ENCODE peak calls at places on chromosomes 16 and 17, in ten cellular contexts. One of them, this sample, is unnamed.

GRCh38 chr16:27819881-27820610 is 243.5 kb downstream of the GSG1L start:
- DNase-seq in suprapubic skin: peak
- DNase-seq in A549: no peak
- DNase-seq in fibroblast of the aortic adventitia: no peak
- DNase-seq in GM20000: no peak
- DNase-seq in cardiac fibroblast: no peak
- DNase-seq in Calu3: no peak
- DNase-seq in body of pancreas: no peak
- DNase-seq in astrocyte of the spinal cord: no peak
- DNase-seq in fibroblast of lung: no peak
- DNase-seq in this sample: no peak

GRCh38 chr17:2943971-2944370 is 119.4 kb downstream of the OR1D5 start:
- DNase-seq in A549: no peak
- DNase-seq in fibroblast of the aortic adventitia: no peak
- DNase-seq in cardiac fibroblast: peak
- DNase-seq in GM20000: no peak
- DNase-seq in body of pancreas: no peak
- DNase-seq in fibroblast of lung: no peak
- DNase-seq in suprapubic skin: no peak
- DNase-seq in astrocyte of the spinal cord: no peak
- DNase-seq in Calu3: no peak
- DNase-seq in this sample: no peak

GRCh38 chr16:28298511-28298878 is 6.2 kb downstream of the SBK1 start:
- DNase-seq in astrocyte of the spinal cord: no peak
- DNase-seq in fibroblast of lung: no peak
- DNase-seq in A549: no peak
- DNase-seq in Calu3: no peak
- DNase-seq in GM20000: no peak
- DNase-seq in suprapubic skin: no peak
- DNase-seq in body of pancreas: no peak
- DNase-seq in cardiac fibroblast: no peak
- DNase-seq in fibroblast of the aortic adventitia: no peak
- DNase-seq in this sample: no peak

GRCh38 chr17:46958192-46958591 is 20.9 kb downstream of the RPRML start:
- DNase-seq in fibroblast of the aortic adventitia: no peak
- DNase-seq in suprapubic skin: no peak
- DNase-seq in cardiac fibroblast: peak
- DNase-seq in fibroblast of lung: no peak
- DNase-seq in astrocyte of the spinal cord: no peak
- DNase-seq in body of pancreas: no peak
- DNase-seq in Calu3: no peak
- DNase-seq in GM20000: no peak
- DNase-seq in A549: no peak
- DNase-seq in this sample: no peak

GRCh38 chr16:79965718-79966117 is 365.2 kb upstream of the MAF start:
- DNase-seq in suprapubic skin: no peak
- DNase-seq in A549: no peak
- DNase-seq in cardiac fibroblast: no peak
- DNase-seq in Calu3: no peak
- DNase-seq in body of pancreas: no peak
- DNase-seq in astrocyte of the spinal cord: no peak
- DNase-seq in GM20000: no peak
- DNase-seq in fibroblast of lung: no peak
- DNase-seq in fibroblast of the aortic adventitia: no peak
- DNase-seq in this sample: no peak

GRCh38 chr16:35431829-35432663 is 1972.6 kb downstream of the TP53TG3F start:
- DNase-seq in GM20000: no peak
- DNase-seq in fibroblast of lung: no peak
- DNase-seq in Calu3: peak
- DNase-seq in astrocyte of the spinal cord: no peak
- DNase-seq in A549: no peak
- DNase-seq in suprapubic skin: no peak
- DNase-seq in body of pancreas: peak
- DNase-seq in fibroblast of the aortic adventitia: no peak
- DNase-seq in cardiac fibroblast: no peak
- DNase-seq in this sample: no peak

GRCh38 chr16:28609631-28610594 is at the start of gene SULT1A1:
- DNase-seq in Calu3: peak
- DNase-seq in fibroblast of the aortic adventitia: peak
- DNase-seq in cardiac fibroblast: peak
- DNase-seq in body of pancreas: peak
- DNase-seq in suprapubic skin: no peak
- DNase-seq in GM20000: no peak
- DNase-seq in A549: no peak
- DNase-seq in astrocyte of the spinal cord: no peak
- DNase-seq in fibroblast of lung: no peak
- DNase-seq in this sample: no peak

GRCh38 chr17:56325561-56325960 is 172.3 kb downstream of the ANKFN1 start:
- DNase-seq in fibroblast of the aortic adventitia: no peak
- DNase-seq in A549: no peak
- DNase-seq in astrocyte of the spinal cord: no peak
- DNase-seq in suprapubic skin: no peak
- DNase-seq in Calu3: no peak
- DNase-seq in fibroblast of lung: no peak
- DNase-seq in cardiac fibroblast: no peak
- DNase-seq in body of pancreas: no peak
- DNase-seq in GM20000: no peak
- DNase-seq in this sample: no peak

GRCh38 chr16:4026854-4027253 is 89.4 kb downstream of the ADCY9 start:
- DNase-seq in Calu3: no peak
- DNase-seq in GM20000: no peak
- DNase-seq in cardiac fibroblast: no peak
- DNase-seq in A549: no peak
- DNase-seq in suprapubic skin: no peak
- DNase-seq in body of pancreas: no peak
- DNase-seq in fibroblast of the aortic adventitia: no peak
- DNase-seq in astrocyte of the spinal cord: no peak
- DNase-seq in fibroblast of lung: no peak
- DNase-seq in this sample: no peak

GRCh38 chr16:30356401-30357084 is 1.4 kb upstream of the CD2BP2 start:
- DNase-seq in Calu3: no peak
- DNase-seq in A549: no peak
- DNase-seq in GM20000: no peak
- DNase-seq in astrocyte of the spinal cord: no peak
- DNase-seq in body of pancreas: no peak
- DNase-seq in fibroblast of lung: no peak
- DNase-seq in cardiac fibroblast: no peak
- DNase-seq in fibroblast of the aortic adventitia: no peak
- DNase-seq in suprapubic skin: no peak
- DNase-seq in this sample: no peak

GRCh38 chr17:17403899-17404576 is 72.8 kb upstream of the MED9 start:
- DNase-seq in fibroblast of lung: no peak
- DNase-seq in cardiac fibroblast: no peak
- DNase-seq in A549: no peak
- DNase-seq in astrocyte of the spinal cord: no peak
- DNase-seq in fibroblast of the aortic adventitia: no peak
- DNase-seq in Calu3: no peak
- DNase-seq in GM20000: no peak
- DNase-seq in body of pancreas: peak
- DNase-seq in suprapubic skin: no peak
- DNase-seq in this sample: no peak

GRCh38 chr17:56737741-56738161 is 96.0 kb downstream of the C17orf67 start:
- DNase-seq in GM20000: no peak
- DNase-seq in fibroblast of the aortic adventitia: no peak
- DNase-seq in astrocyte of the spinal cord: peak
- DNase-seq in suprapubic skin: no peak
- DNase-seq in A549: no peak
- DNase-seq in fibroblast of lung: peak
- DNase-seq in body of pancreas: no peak
- DNase-seq in cardiac fibroblast: peak
- DNase-seq in Calu3: no peak
- DNase-seq in this sample: no peak

GRCh38 chr17:27489045-27489715 is 32.9 kb downstream of the KSR1 start:
- DNase-seq in GM20000: no peak
- DNase-seq in Calu3: peak
- DNase-seq in body of pancreas: no peak
- DNase-seq in suprapubic skin: peak
- DNase-seq in astrocyte of the spinal cord: peak
- DNase-seq in fibroblast of the aortic adventitia: peak
- DNase-seq in cardiac fibroblast: peak
- DNase-seq in fibroblast of lung: peak
- DNase-seq in A549: peak
- DNase-seq in this sample: no peak

GRCh38 chr16:81544261-81544660 is 99.7 kb downstream of the CMIP start:
- DNase-seq in fibroblast of lung: no peak
- DNase-seq in cardiac fibroblast: no peak
- DNase-seq in astrocyte of the spinal cord: no peak
- DNase-seq in suprapubic skin: no peak
- DNase-seq in A549: no peak
- DNase-seq in fibroblast of the aortic adventitia: no peak
- DNase-seq in GM20000: no peak
- DNase-seq in Calu3: no peak
- DNase-seq in body of pancreas: no peak
- DNase-seq in this sample: no peak

GRCh38 chr17:38358586-38359513 is 7.2 kb downstream of the SOCS7 start:
- DNase-seq in fibroblast of the aortic adventitia: no peak
- DNase-seq in suprapubic skin: no peak
- DNase-seq in astrocyte of the spinal cord: no peak
- DNase-seq in A549: no peak
- DNase-seq in body of pancreas: no peak
- DNase-seq in Calu3: no peak
- DNase-seq in fibroblast of lung: no peak
- DNase-seq in cardiac fibroblast: no peak
- DNase-seq in GM20000: no peak
- DNase-seq in this sample: no peak

GRCh38 chr17:79142375-79142774 is 67.8 kb downstream of the ENGASE start:
- DNase-seq in fibroblast of the aortic adventitia: no peak
- DNase-seq in Calu3: no peak
- DNase-seq in suprapubic skin: no peak
- DNase-seq in cardiac fibroblast: no peak
- DNase-seq in fibroblast of lung: no peak
- DNase-seq in GM20000: no peak
- DNase-seq in body of pancreas: no peak
- DNase-seq in A549: no peak
- DNase-seq in astrocyte of the spinal cord: no peak
- DNase-seq in this sample: no peak

GRCh38 chr17:16215002-16215272 is 397 bp downstream of the NCOR1 start:
- DNase-seq in A549: peak
- DNase-seq in suprapubic skin: peak
- DNase-seq in body of pancreas: peak
- DNase-seq in GM20000: no peak
- DNase-seq in cardiac fibroblast: peak
- DNase-seq in fibroblast of the aortic adventitia: peak
- DNase-seq in fibroblast of lung: no peak
- DNase-seq in Calu3: peak
- DNase-seq in astrocyte of the spinal cord: peak
- DNase-seq in this sample: peak

GRCh38 chr16:2858245-2859025 is 465 bp upstream of the PRSS22 start:
- DNase-seq in cardiac fibroblast: no peak
- DNase-seq in GM20000: no peak
- DNase-seq in fibroblast of lung: no peak
- DNase-seq in astrocyte of the spinal cord: no peak
- DNase-seq in fibroblast of the aortic adventitia: no peak
- DNase-seq in suprapubic skin: no peak
- DNase-seq in body of pancreas: peak
- DNase-seq in A549: no peak
- DNase-seq in Calu3: peak
- DNase-seq in this sample: no peak
- TF ChIP-seq CTCF in cardiac fibroblast: no peak
- TF ChIP-seq CTCF in GM20000: no peak
- TF ChIP-seq CTCF in fibroblast of lung: no peak
- TF ChIP-seq CTCF in astrocyte of the spinal cord: no peak
- TF ChIP-seq CTCF in fibroblast of the aortic adventitia: no peak
- TF ChIP-seq CTCF in suprapubic skin: no peak
- TF ChIP-seq CTCF in body of pancreas: peak
- TF ChIP-seq CTCF in A549: no peak
- TF ChIP-seq CTCF in Calu3: peak
- TF ChIP-seq CTCF in this sample: no peak

DNA sequence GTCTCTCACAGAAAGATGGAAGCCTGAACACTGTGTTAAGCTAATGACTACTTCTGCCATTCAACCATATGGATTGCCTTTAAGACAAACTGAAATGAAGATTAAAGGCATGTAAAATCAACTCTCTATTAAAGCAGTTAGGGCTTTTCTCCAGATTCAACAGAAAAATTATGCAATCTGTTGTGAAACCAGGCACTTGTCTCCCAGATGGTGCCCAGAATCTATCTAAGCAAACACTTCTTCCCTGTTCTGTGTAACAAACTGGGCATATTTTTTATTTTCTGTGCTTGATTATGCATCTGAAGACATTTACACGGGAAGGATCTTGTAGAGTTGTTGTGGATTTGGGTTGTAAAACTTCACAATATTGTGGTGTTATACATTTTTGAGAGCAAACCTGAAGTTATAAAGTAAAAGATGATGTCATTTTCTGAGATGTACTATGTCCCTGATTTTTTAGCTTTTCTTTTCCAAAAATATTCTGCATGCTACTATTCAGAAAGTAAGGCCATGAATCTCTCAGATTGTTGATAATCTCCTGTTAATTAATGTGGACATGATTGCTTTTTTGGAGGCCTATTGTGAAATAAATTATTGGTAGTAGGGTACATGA is 1550.3 kb downstream of the CDH8 start:
- DNase-seq in cardiac fibroblast: no peak
- DNase-seq in body of pancreas: no peak
- DNase-seq in astrocyte of the spinal cord: no peak
- DNase-seq in A549: no peak
- DNase-seq in Calu3: no peak
- DNase-seq in GM20000: no peak
- DNase-seq in suprapubic skin: no peak
- DNase-seq in fibroblast of lung: no peak
- DNase-seq in fibroblast of the aortic adventitia: no peak
- DNase-seq in this sample: no peak
- TF ChIP-seq CTCF in cardiac fibroblast: no peak
- TF ChIP-seq CTCF in body of pancreas: no peak
- TF ChIP-seq CTCF in astrocyte of the spinal cord: no peak
- TF ChIP-seq CTCF in A549: no peak
- TF ChIP-seq CTCF in Calu3: no peak
- TF ChIP-seq CTCF in GM20000: no peak
- TF ChIP-seq CTCF in suprapubic skin: no peak
- TF ChIP-seq CTCF in fibroblast of lung: no peak
- TF ChIP-seq CTCF in fibroblast of the aortic adventitia: no peak
- TF ChIP-seq CTCF in this sample: no peak

DNA sequence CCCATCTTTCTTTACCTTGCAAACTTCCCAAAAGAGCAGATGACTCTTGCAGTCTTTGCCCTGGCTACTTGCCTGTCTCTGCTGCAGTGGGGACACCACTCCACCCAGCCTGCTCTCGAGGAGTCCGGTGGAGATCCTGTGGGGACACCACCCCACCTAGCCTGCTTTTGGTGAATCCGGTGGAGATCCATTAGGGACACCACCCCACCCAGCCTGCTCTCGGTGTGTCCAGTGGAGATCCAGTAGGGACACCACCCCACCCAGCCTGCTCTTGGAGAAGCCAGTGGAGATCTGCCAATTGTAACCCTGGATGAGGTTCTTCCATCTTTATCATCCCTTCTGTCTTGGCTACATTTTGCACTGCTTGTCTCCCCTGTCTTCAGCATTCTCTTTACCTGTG is 54.2 kb downstream of the C16orf78 start:
- DNase-seq in A549: no peak
- DNase-seq in fibroblast of lung: no peak
- DNase-seq in astrocyte of the spinal cord: no peak
- DNase-seq in cardiac fibroblast: no peak
- DNase-seq in fibroblast of the aortic adventitia: no peak
- DNase-seq in body of pancreas: no peak
- DNase-seq in suprapubic skin: no peak
- DNase-seq in GM20000: no peak
- DNase-seq in Calu3: no peak
- DNase-seq in this sample: no peak
- TF ChIP-seq CTCF in A549: no peak
- TF ChIP-seq CTCF in fibroblast of lung: no peak
- TF ChIP-seq CTCF in astrocyte of the spinal cord: no peak
- TF ChIP-seq CTCF in cardiac fibroblast: no peak
- TF ChIP-seq CTCF in fibroblast of the aortic adventitia: no peak
- TF ChIP-seq CTCF in body of pancreas: no peak
- TF ChIP-seq CTCF in suprapubic skin: no peak
- TF ChIP-seq CTCF in GM20000: no peak
- TF ChIP-seq CTCF in Calu3: no peak
- TF ChIP-seq CTCF in this sample: no peak

GRCh38 chr16:62545039-62545438 is 508.8 kb upstream of the CDH8 start:
- DNase-seq in body of pancreas: no peak
- DNase-seq in Calu3: no peak
- DNase-seq in fibroblast of the aortic adventitia: no peak
- DNase-seq in fibroblast of lung: no peak
- DNase-seq in GM20000: no peak
- DNase-seq in suprapubic skin: no peak
- DNase-seq in cardiac fibroblast: no peak
- DNase-seq in A549: no peak
- DNase-seq in astrocyte of the spinal cord: no peak
- DNase-seq in this sample: no peak
- TF ChIP-seq CTCF in body of pancreas: no peak
- TF ChIP-seq CTCF in Calu3: no peak
- TF ChIP-seq CTCF in fibroblast of the aortic adventitia: no peak
- TF ChIP-seq CTCF in fibroblast of lung: no peak
- TF ChIP-seq CTCF in GM20000: no peak
- TF ChIP-seq CTCF in suprapubic skin: no peak
- TF ChIP-seq CTCF in cardiac fibroblast: no peak
- TF ChIP-seq CTCF in A549: no peak
- TF ChIP-seq CTCF in astrocyte of the spinal cord: no peak
- TF ChIP-seq CTCF in this sample: no peak

This sample was measured in GM06990.